ENCODE peak calls at places on chromosomes 12 and 14, in nine cellular contexts. R is aorta, K is adipocyte, B is T-helper 22 cell, D is fibroblast of the aortic adventitia, G is NCI-H1105, P is amniotic epithelial cell, S is heart right ventricle, A is ELR. M is an unnamed sample.

GRCh38 chr14:51293149-51293925 is 53.3 kb downstream of the TMX1 start:
- DNase-seq in B (no peak), D (peak), S (peak), G (no peak), K (peak), P (no peak), A (peak), R (no peak), M (peak)

GRCh38 chr12:43806737-43807072 is 588 bp upstream of the TWF1 start:
- DNase-seq in D (no peak), S (no peak), G (no peak), A (peak), R (no peak), K (no peak), B (no peak), P (no peak), M (no peak)

GRCh38 chr14:69664865-69665526 is 53.6 kb downstream of the SUSD6 start:
- DNase-seq in B (no peak), S (no peak), A (no peak), D (peak), R (no peak), G (no peak), K (no peak), P (no peak), M (no peak)

GRCh38 chr12:34292736-34293625 is 270.7 kb downstream of the ALG10 start:
- DNase-seq in S (peak), R (peak), D (no peak), G (no peak), A (no peak), P (no peak), B (no peak), K (no peak), M (no peak)

GRCh38 chr12:118282767-118283166 is 89.9 kb downstream of the TAOK3 start:
- DNase-seq in P (no peak), S (no peak), B (no peak), D (no peak), G (no peak), K (no peak), A (no peak), R (no peak), M (no peak)

GRCh38 chr14:61950340-61950739 is 188.1 kb downstream of the SNAPC1 start:
- DNase-seq in P (no peak), A (no peak), S (no peak), D (no peak), K (peak), B (no peak), G (no peak), R (no peak), M (peak)

GRCh38 chr12:71011261-71011660 is 90.7 kb upstream of the PTPRR start:
- DNase-seq in R (no peak), A (no peak), B (no peak), D (peak), P (no peak), G (no peak), K (peak), S (no peak), M (peak)

GRCh38 chr12:127075981-127076380 is 1191.0 kb upstream of the TMEM132C start:
- DNase-seq in K (no peak), R (no peak), D (no peak), P (no peak), S (no peak), A (no peak), G (no peak), B (no peak), M (no peak)

GRCh38 chr14:91573894-91574837 is 64.1 kb upstream of the PPP4R3A start:
- DNase-seq in R (peak), A (peak), B (peak), G (peak), P (peak), S (peak), K (peak), D (peak), M (peak)

M was measured in GM23248.